ENCODE peak calls at places on chromosomes 13 and 19, in five cellular contexts. C is ovary, J is NB4, T is body of pancreas, N is stomach. W is an unnamed sample.
A peak's percentile ranks its signal among the peaks of the same experiment; 100 is the strongest.

GRCh38 chr19:57512845-57513244 is 13.1 kb downstream of the ZNF773 start:
- DNase-seq in J (peak; percentile 12), C (no peak), N (no peak), T (no peak), W (peak; percentile 46)

GRCh38 chr13:94382520-94382919 is 97.0 kb downstream of the DCT start:
- DNase-seq in N (no peak), T (no peak), C (no peak), J (no peak), W (peak; percentile 29)

GRCh38 chr13:106533940-106534843 is 1.3 kb downstream of the EFNB2 start:
- DNase-seq in J (no peak), C (peak; percentile 58), T (peak; percentile 23), N (peak; percentile 53), W (peak; percentile 16)

GRCh38 chr19:48123907-48124675 is 13.5 kb upstream of the PLA2G4C start:
- DNase-seq in T (no peak), C (no peak), J (peak; percentile 63), N (no peak), W (no peak)

GRCh38 chr19:11092181-11092538 is 2.9 kb downstream of the LDLR start:
- DNase-seq in J (peak; percentile 69), N (no peak), C (no peak), T (peak; percentile 40), W (peak; percentile 52)

GRCh38 chr13:32031815-32032345 is 306 bp downstream of the FRY start:
- DNase-seq in N (no peak), T (no peak), J (no peak), C (no peak), W (no peak)

GRCh38 chr13:74794582-74794981 is 660.4 kb upstream of the KLF12 start:
- DNase-seq in C (no peak), T (no peak), J (peak; percentile 9), N (no peak), W (no peak)

GRCh38 chr19:52936151-52936957 is 13.1 kb upstream of the ZNF888 start:
- DNase-seq in J (peak; percentile 86), T (no peak), N (peak; percentile 60), C (no peak), W (peak; percentile 93)

GRCh38 chr19:4388171-4389063 is 11.9 kb downstream of the SH3GL1 start:
- DNase-seq in J (no peak), N (peak; percentile 77), C (no peak), T (no peak), W (no peak)

GRCh38 chr19:44764975-44765948 is 12.4 kb upstream of the CBLC start:
- DNase-seq in J (peak; percentile 77), C (no peak), T (no peak), N (no peak), W (no peak)

GRCh38 chr13:34340534-34340933 is 522.6 kb downstream of the RFC3 start:
- DNase-seq in J (no peak), N (peak; percentile 36), T (no peak), C (no peak), W (no peak)

GRCh38 chr13:85608255-85608829 is 190.9 kb downstream of the SLITRK6 start:
- DNase-seq in J (no peak), C (no peak), N (no peak), T (no peak), W (no peak)

GRCh38 chr19:35779033-35779432 is 3.7 kb downstream of the ARHGAP33 start:
- DNase-seq in C (no peak), N (no peak), J (no peak), T (no peak), W (no peak)

GRCh38 chr19:6271721-6272410 is 7.9 kb downstream of the MLLT1 start:
- DNase-seq in N (peak; percentile 68), T (peak; percentile 71), C (peak; percentile 96), J (no peak), W (no peak)

GRCh38 chr13:112849500-112849899 is 119.5 kb upstream of the MCF2L start:
- DNase-seq in N (no peak), T (no peak), C (no peak), J (no peak), W (no peak)

GRCh38 chr13:66503890-66504289 is 726.2 kb downstream of the PCDH9 start:
- DNase-seq in C (no peak), T (no peak), N (no peak), J (no peak), W (no peak)

GRCh38 chr19:33325920-33326319 is 23.6 kb upstream of the CEBPA start:
- DNase-seq in N (no peak), C (no peak), T (no peak), J (no peak), W (no peak)

GRCh38 chr19:35119091-35119490 is 3.5 kb downstream of the FXYD3 start:
- DNase-seq in C (no peak), J (no peak), T (no peak), N (peak; percentile 49), W (no peak)

GRCh38 chr13:113815151-113816058 is 48.5 kb downstream of the GAS6 start:
- DNase-seq in C (no peak), T (no peak), N (no peak), J (peak; percentile 85), W (no peak)

GRCh38 chr13:93559718-93560117 is 333.1 kb downstream of the GPC6 start:
- DNase-seq in T (no peak), J (no peak), N (no peak), C (no peak), W (no peak)

GRCh38 chr13:33494596-33495214 is 209.2 kb upstream of the STARD13 start:
- DNase-seq in C (no peak), N (no peak), J (no peak), T (no peak), W (no peak)

GRCh38 chr13:110676511-110677204 is 29.3 kb downstream of the CARS2 start:
- DNase-seq in N (no peak), T (peak; percentile 56), J (no peak), C (no peak), W (no peak)

GRCh38 chr19:21587117-21587461 is 81.7 kb downstream of the ZNF429 start:
- DNase-seq in C (peak; percentile 57), T (peak; percentile 31), J (no peak), N (no peak), W (no peak)

GRCh38 chr19:45455707-45456499 is 11.9 kb upstream of the FOSB start:
- DNase-seq in N (peak; percentile 95), T (peak; percentile 97), J (peak; percentile 92), C (peak; percentile 95), W (peak; percentile 90)

GRCh38 chr19:53662209-53662608 is 30.4 kb downstream of the DPRX start:
- DNase-seq in T (no peak), C (no peak), J (no peak), N (no peak), W (no peak)

GRCh38 chr19:16470541-16470910 is 1.2 kb downstream of the EPS15L1 start:
- DNase-seq in N (no peak), T (no peak), J (no peak), C (no peak), W (no peak)

GRCh38 chr13:77918391-77919261 is at the start of gene EDNRB:
- DNase-seq in J (peak; percentile 52), T (peak; percentile 29), C (peak; percentile 32), N (peak; percentile 27), W (peak; percentile 19)

GRCh38 chr13:28449826-28450773 is 44.8 kb downstream of the FLT1 start:
- DNase-seq in N (no peak), J (no peak), T (no peak), C (no peak), W (no peak)

GRCh38 chr13:59531571-59532091 is 632.1 kb downstream of the DIAPH3 start:
- DNase-seq in N (peak; percentile 67), J (peak; percentile 74), C (peak; percentile 63), T (peak; percentile 61), W (peak; percentile 78)

GRCh38 chr13:41144576-41144975 is 12.0 kb upstream of the KBTBD6 start:
- DNase-seq in C (no peak), J (no peak), N (no peak), T (no peak), W (no peak)

GRCh38 chr19:38693380-38694223 is 46.2 kb downstream of the ACTN4 start:
- DNase-seq in N (no peak), C (no peak), J (peak; percentile 91), T (peak; percentile 53), W (no peak)

GRCh38 chr19:10139952-10140351 is 20.3 kb upstream of the EIF3G start:
- DNase-seq in N (no peak), C (no peak), J (no peak), T (no peak), W (no peak)

GRCh38 chr19:17184381-17184841 is 30.7 kb upstream of the USE1 start:
- DNase-seq in N (no peak), J (no peak), T (no peak), C (no peak), W (no peak)

GRCh38 chr13:24032674-24033073 is 127.8 kb upstream of the SPATA13 start:
- DNase-seq in C (no peak), J (no peak), T (peak; percentile 35), N (no peak), W (no peak)

GRCh38 chr13:24036115-24036514 is 124.4 kb upstream of the SPATA13 start:
- DNase-seq in N (no peak), T (no peak), J (no peak), C (no peak), W (no peak)

GRCh38 chr13:24035411-24035810 is 125.1 kb upstream of the SPATA13 start:
- DNase-seq in J (no peak), N (no peak), T (no peak), C (no peak), W (no peak)

GRCh38 chr13:24032252-24032651 is 128.3 kb upstream of the SPATA13 start:
- DNase-seq in T (no peak), C (no peak), J (no peak), N (no peak), W (no peak)

GRCh38 chr13:24033527-24034302 is 126.8 kb upstream of the SPATA13 start:
- DNase-seq in N (no peak), J (no peak), C (no peak), T (no peak), W (no peak)
- TF ChIP-seq POLR2A in N (no peak), J (no peak), C (no peak), T (no peak), W (no peak)

DNA sequence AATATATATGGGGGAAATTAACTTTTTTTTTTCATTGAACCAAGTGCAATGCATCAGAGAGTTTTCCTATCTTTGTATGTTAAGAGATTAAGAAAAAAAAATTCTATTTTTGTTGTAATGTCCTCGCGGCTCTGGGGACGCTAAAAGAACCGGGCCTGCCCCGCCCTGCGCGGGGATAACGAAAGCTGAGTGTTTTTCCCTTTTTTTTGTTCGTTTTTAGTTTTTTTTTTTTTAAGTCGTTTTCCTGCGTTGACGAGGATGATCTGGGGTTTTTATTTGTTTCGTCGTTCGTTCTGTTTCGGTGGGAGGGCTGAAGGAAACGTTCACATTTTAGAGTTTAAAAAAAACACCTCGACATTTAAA is 5.7 kb downstream of the LYL1 start:
- DNase-seq in N (no peak), T (no peak), J (peak; percentile 34), C (no peak), W (peak; percentile 76)
- TF ChIP-seq POLR2A in N (no peak), T (no peak), J (no peak), C (no peak), W (no peak)

GRCh38 chr19:55258828-55259539 is at the start of gene PPP6R1:
- DNase-seq in C (peak; percentile 99), N (peak; percentile 98), T (peak; percentile 99), J (peak; percentile 97), W (peak; percentile 99)
- TF ChIP-seq POLR2A in C (peak; percentile 75), N (no peak), T (peak; percentile 85), J (peak; percentile 90), W (peak; percentile 94)

DNA sequence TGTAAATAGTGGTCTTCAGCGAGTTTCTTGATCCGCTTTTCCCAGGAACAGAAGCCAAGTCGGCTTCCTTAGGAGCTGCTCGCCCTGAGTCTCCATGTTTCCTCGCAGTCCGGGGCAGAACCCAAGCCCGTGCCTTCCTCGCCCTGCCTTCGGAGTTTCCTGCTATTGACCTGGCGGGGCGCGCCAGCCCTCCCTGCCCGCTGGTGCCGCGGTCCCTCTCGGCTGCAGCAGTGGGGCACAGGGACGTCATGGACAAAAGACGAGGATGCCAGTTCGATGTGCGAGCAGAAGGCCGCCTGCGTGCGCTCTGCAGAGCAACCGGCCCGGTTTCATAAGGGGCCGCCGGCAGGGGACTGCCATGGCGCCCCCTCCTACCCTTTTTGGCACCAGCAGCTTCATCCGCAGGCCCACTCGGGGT is 156.6 kb downstream of the TM9SF2 start:
- DNase-seq in T (no peak), J (no peak), C (peak; percentile 43), N (peak; percentile 49), W (no peak)
- TF ChIP-seq POLR2A in T (no peak), J (no peak), C (no peak), N (no peak), W (no peak)